ENCODE peak calls at places on chromosomes 4 and X, in ten cellular contexts. K is activated naive CD4-positive, alpha-beta T cell treated with anti-CD3 and anti-CD28 coated beads, Interleukin-2, amount 10 ng/mL, durations not matched to agents 7 days and 5 days; V is type B pancreatic cell; E is amniotic stem cell; X is GM03348; A is hypothalamus; W is Karpas-422; G is right cardiac atrium; O is NCI-H1436; H is nucleus accumbens. Y is an unnamed sample.

GRCh38 chr4:173527103-173527876 is 2.7 kb downstream of the HAND2 start:
- DNase-seq in V (no peak), A (no peak), X (peak; percentile 67), G (peak; percentile 82), E (no peak), K (no peak), O (no peak), H (no peak), W (no peak), Y (peak; percentile 3)

GRCh38 chr4:184668511-184669114 is 19.1 kb downstream of the PRIMPOL start:
- DNase-seq in X (no peak), V (no peak), H (no peak), O (no peak), G (no peak), A (no peak), K (no peak), W (no peak), E (no peak), Y (no peak)

GRCh38 chr4:1245481-1246051 is 3.4 kb downstream of the CTBP1 start:
- DNase-seq in X (no peak), E (no peak), W (no peak), V (no peak), O (no peak), A (no peak), H (no peak), G (peak; percentile 40), K (peak; percentile 18), Y (peak; percentile 11)

GRCh38 chr4:66187175-66187720 is 517.0 kb upstream of the EPHA5 start:
- DNase-seq in A (no peak), E (no peak), K (no peak), H (no peak), O (no peak), X (no peak), G (no peak), W (no peak), V (no peak), Y (no peak)

GRCh38 chr4:154467886-154468285 is 23.7 kb downstream of the DCHS2 start:
- DNase-seq in O (no peak), E (no peak), H (no peak), A (no peak), K (no peak), V (no peak), W (no peak), G (no peak), X (no peak), Y (no peak)

GRCh38 chrX:69503835-69504625 is at the start of gene NALF2:
- DNase-seq in O (peak; percentile 79), G (peak; percentile 85), K (peak; percentile 71), X (peak; percentile 64), E (no peak), H (peak; percentile 4), W (peak; percentile 75), A (no peak), V (no peak), Y (peak; percentile 46)

GRCh38 chr4:650951-651883 is 22.9 kb downstream of the ATP5ME start:
- DNase-seq in A (peak; percentile 54), O (no peak), W (no peak), E (no peak), K (no peak), X (no peak), H (peak; percentile 77), G (no peak), V (no peak), Y (no peak)

GRCh38 chr4:16890651-16891050 is 7.8 kb downstream of the LDB2 start:
- DNase-seq in V (no peak), W (no peak), H (no peak), X (no peak), E (no peak), O (no peak), A (no peak), G (no peak), K (peak; percentile 20), Y (no peak)

GRCh38 chrX:2342281-2342688 is 158.5 kb downstream of the DHRSX start:
- DNase-seq in E (no peak), G (peak; percentile 79), V (no peak), K (no peak), W (no peak), X (no peak), O (no peak), H (no peak), A (no peak), Y (no peak)

GRCh38 chrX:68691102-68691501 is 43.6 kb downstream of the STARD8 start:
- DNase-seq in K (no peak), H (no peak), E (no peak), A (no peak), O (no peak), V (no peak), X (no peak), G (no peak), W (no peak), Y (no peak)

GRCh38 chr4:139817657-139818452 is 152.2 kb downstream of the MGST2 start:
- DNase-seq in O (peak; percentile 41), H (no peak), W (no peak), K (no peak), A (no peak), X (no peak), V (no peak), E (no peak), G (no peak), Y (no peak)

GRCh38 chr4:158809611-158810486 is 41.0 kb downstream of the FNIP2 start:
- DNase-seq in G (no peak), H (no peak), A (no peak), E (no peak), O (no peak), W (peak; percentile 69), V (no peak), X (peak; percentile 73), K (peak; percentile 32), Y (peak; percentile 29)

GRCh38 chr4:38163216-38164006 is 203.2 kb downstream of the PTTG2 start:
- DNase-seq in A (no peak), H (no peak), E (peak; percentile 28), O (no peak), W (no peak), G (no peak), K (no peak), V (no peak), X (no peak), Y (peak; percentile 42)

GRCh38 chrX:154457491-154458115 is 478 bp upstream of the PLXNA3 start:
- DNase-seq in W (peak; percentile 74), K (peak; percentile 73), G (peak; percentile 73), O (peak; percentile 76), H (no peak), V (no peak), A (peak; percentile 30), X (peak; percentile 86), E (no peak), Y (peak; percentile 78)

GRCh38 chrX:10482262-10482661 is 138.1 kb downstream of the MID1 start:
- DNase-seq in X (no peak), H (no peak), V (no peak), E (no peak), K (no peak), W (no peak), A (no peak), O (peak; percentile 72), G (peak; percentile 50), Y (no peak)

GRCh38 chr4:113540859-113541258 is 220.7 kb downstream of the CAMK2D start:
- DNase-seq in H (no peak), E (no peak), O (no peak), V (no peak), X (no peak), K (no peak), W (no peak), G (no peak), A (no peak), Y (no peak)

GRCh38 chr4:80240976-80241375 is 25.5 kb upstream of the FGF5 start:
- DNase-seq in A (no peak), E (no peak), O (no peak), V (no peak), X (peak; percentile 33), G (no peak), W (no peak), H (no peak), K (no peak), Y (no peak)

GRCh38 chrX:78119521-78120227 is 15.6 kb downstream of the PGK1 start:
- DNase-seq in X (no peak), H (no peak), E (no peak), O (no peak), V (no peak), G (no peak), W (no peak), K (no peak), A (no peak), Y (no peak)

GRCh38 chr4:78410651-78411050 is 140.9 kb upstream of the ANXA3 start:
- DNase-seq in A (no peak), G (no peak), E (no peak), K (no peak), O (no peak), X (peak; percentile 22), H (no peak), V (no peak), W (no peak), Y (no peak)

GRCh38 chrX:103628386-103629290 is at the start of gene TCEAL1:
- DNase-seq in W (peak; percentile 62), E (no peak), H (peak; percentile 24), A (peak; percentile 21), O (peak; percentile 40), G (peak; percentile 86), X (peak; percentile 35), K (peak; percentile 52), V (no peak), Y (peak; percentile 16)

GRCh38 chrX:43677993-43678392 is 21.9 kb downstream of the MAOA start:
- DNase-seq in W (no peak), X (no peak), K (no peak), A (no peak), O (no peak), H (no peak), G (no peak), V (no peak), E (no peak), Y (no peak)

GRCh38 chr4:173522874-173523395 is 7.1 kb downstream of the HAND2 start:
- DNase-seq in G (peak; percentile 85), K (no peak), E (no peak), X (no peak), V (no peak), O (no peak), W (no peak), H (no peak), A (no peak), Y (no peak)

GRCh38 chr4:24774452-24774851 is 20.9 kb upstream of the SOD3 start:
- DNase-seq in H (no peak), V (no peak), K (no peak), A (no peak), E (no peak), X (no peak), G (no peak), W (no peak), O (no peak), Y (no peak)

Y was measured in AG08396.